ENCODE peak calls at places on chromosome X, in four cellular contexts. Z is AG09309, N is foreskin fibroblast, F is choroid plexus epithelial cell. B is an unnamed sample.
A peak's percentile ranks its signal among the peaks of the same experiment; 100 is the strongest.

GRCh38 chrX:38627683-38628082 is 66.3 kb downstream of the TSPAN7 start:
- DNase-seq in Z (no peak), N (peak; percentile 0), F (peak; percentile 37), B (no peak)

GRCh38 chrX:68440438-68440837 is 7.1 kb upstream of the OPHN1 start:
- DNase-seq in Z (no peak), N (no peak), F (no peak), B (no peak)

GRCh38 chrX:36583674-36584073 is 424.5 kb upstream of the FAM47C start:
- DNase-seq in Z (no peak), N (no peak), F (no peak), B (no peak)

GRCh38 chrX:65871671-65872311 is 168.1 kb downstream of the VSIG4 start:
- DNase-seq in Z (no peak), N (no peak), F (no peak), B (no peak)

GRCh38 chrX:49171752-49172279 is at the start of gene PLP2:
- DNase-seq in Z (no peak), N (no peak), F (peak; percentile 51), B (no peak)

GRCh38 chrX:19747672-19748610 is 139.5 kb downstream of the SH3KBP1 start:
- DNase-seq in Z (no peak), N (no peak), F (no peak), B (peak; percentile 61)

GRCh38 chrX:152898442-152898841 is 575 bp downstream of the ZNF185 start:
- DNase-seq in Z (no peak), N (no peak), F (no peak), B (no peak)

GRCh38 chrX:124346064-124346876 is at the start of gene SH2D1A:
- DNase-seq in Z (no peak), N (no peak), F (no peak), B (no peak)

GRCh38 chrX:41317487-41318208 is 16.3 kb upstream of the DDX3X start:
- DNase-seq in Z (peak; percentile 62), N (no peak), F (peak; percentile 41), B (no peak)

GRCh38 chrX:71095971-71096701 is 485 bp downstream of the FOXO4 start:
- DNase-seq in Z (no peak), N (peak; percentile 24), F (no peak), B (no peak)

GRCh38 chrX:13768939-13769338 is 34.4 kb downstream of the OFD1 start:
- DNase-seq in Z (no peak), N (no peak), F (no peak), B (no peak)

GRCh38 chrX:56728752-56729151 is 291 bp upstream of the NBDY start:
- DNase-seq in Z (no peak), N (peak; percentile 14), F (peak; percentile 34), B (no peak)

GRCh38 chrX:118420462-118420861 is 74.6 kb downstream of the WDR44 start:
- DNase-seq in Z (no peak), N (no peak), F (peak; percentile 89), B (no peak)

DNA sequence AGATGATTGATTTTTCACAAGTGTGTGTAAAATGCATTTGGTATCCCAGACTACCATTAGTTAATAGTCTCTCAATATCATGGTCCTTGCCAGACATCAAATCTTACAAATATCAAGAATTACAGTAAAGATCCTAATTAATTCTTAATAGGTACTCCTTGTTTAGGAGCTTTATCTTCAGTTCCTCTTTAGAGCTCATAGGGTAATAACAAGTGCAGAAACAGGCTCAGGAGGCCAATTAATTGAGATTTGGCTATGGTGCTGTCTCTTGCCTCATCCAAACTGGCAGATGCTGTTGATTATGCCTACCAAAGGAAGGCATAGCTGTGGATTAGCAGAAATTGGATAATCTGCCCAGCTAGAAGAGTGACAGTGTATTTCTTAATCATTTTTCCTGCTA is 6.9 kb downstream of the MTMR1 start:
- DNase-seq in Z (no peak), N (no peak), F (no peak), B (no peak)
- H3K4me3 ChIP-seq in Z (no peak overlapping the region), N (no peak overlapping the region), F (no peak overlapping the region), B (no peak overlapping the region)

GRCh38 chrX:134758652-134759051 is 100.4 kb upstream of the PLAC1 start:
- DNase-seq in Z (no peak), N (no peak), F (no peak), B (no peak)

GRCh38 chrX:134761788-134762187 is 103.5 kb upstream of the PLAC1 start:
- DNase-seq in Z (no peak), N (no peak), F (peak; percentile 50), B (no peak)

GRCh38 chrX:134760671-134761070 is 102.4 kb upstream of the PLAC1 start:
- DNase-seq in Z (no peak), N (no peak), F (no peak), B (no peak)

GRCh38 chrX:134764202-134764785 is 106.0 kb upstream of the PLAC1 start:
- DNase-seq in Z (no peak), N (no peak), F (peak; percentile 60), B (peak; percentile 10)
- H3K4me3 ChIP-seq in Z (no peak overlapping the region), N (no peak overlapping the region), F (no peak overlapping the region), B (no peak overlapping the region)

GRCh38 chrX:139063364-139063763 is 351.8 kb upstream of the FGF13 start:
- DNase-seq in Z (no peak), N (no peak), F (no peak), B (no peak)

DNA sequence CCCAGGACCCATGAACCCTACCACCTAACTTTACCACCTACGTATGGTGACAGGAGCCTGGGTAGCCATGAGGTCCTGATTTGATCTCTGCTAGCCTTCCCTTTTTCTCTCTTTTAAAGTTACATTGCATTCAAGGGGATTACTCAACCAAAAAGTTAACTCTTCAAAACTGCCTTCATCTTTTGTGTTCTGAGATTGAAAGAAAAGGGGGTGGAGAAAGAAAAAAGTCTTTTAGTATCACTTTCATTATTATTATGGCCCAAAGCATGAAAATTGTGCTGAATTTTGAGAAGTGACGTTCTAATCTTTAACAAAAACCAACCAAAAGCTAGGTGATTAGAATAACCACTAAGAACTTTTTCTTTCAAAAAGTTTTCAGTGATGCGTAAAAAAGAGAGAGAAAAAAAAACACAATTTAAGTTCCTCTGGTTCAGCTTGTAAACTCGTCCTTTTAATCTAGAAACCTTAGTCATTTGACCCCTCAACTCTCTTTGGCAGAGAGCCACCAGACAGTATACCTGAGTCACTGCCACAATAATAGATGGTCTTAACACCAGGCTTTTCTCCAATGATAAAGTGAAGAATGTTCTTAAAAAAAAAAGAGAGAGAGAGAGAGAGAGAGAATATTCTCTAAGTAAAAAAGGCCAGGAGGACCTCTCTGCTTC is 347.4 kb upstream of the FGF13 start:
- DNase-seq in Z (no peak), N (peak; percentile 1), F (no peak), B (no peak)
- H3K4me3 ChIP-seq in Z (no peak overlapping the region), N (no peak overlapping the region), F (no peak overlapping the region), B (no peak overlapping the region)

GRCh38 chrX:12614266-12614665 is 176.9 kb upstream of the PRPS2 start:
- DNase-seq in Z (no peak), N (no peak), F (no peak), B (no peak)
- H3K4me3 ChIP-seq in Z (no peak overlapping the region), N (no peak overlapping the region), F (no peak overlapping the region), B (no peak overlapping the region)

GRCh38 chrX:134673123-134673522 is 14.9 kb upstream of the PLAC1 start:
- DNase-seq in Z (no peak), N (no peak), F (no peak), B (no peak)

GRCh38 chrX:134671207-134671750 is 13.0 kb upstream of the PLAC1 start:
- DNase-seq in Z (no peak), N (no peak), F (no peak), B (no peak)

GRCh38 chrX:134672101-134672500 is 13.8 kb upstream of the PLAC1 start:
- DNase-seq in Z (no peak), N (no peak), F (no peak), B (no peak)

GRCh38 chrX:134670241-134670811 is 12.1 kb upstream of the PLAC1 start:
- DNase-seq in Z (no peak), N (peak; percentile 49), F (peak; percentile 69), B (no peak)

DNA sequence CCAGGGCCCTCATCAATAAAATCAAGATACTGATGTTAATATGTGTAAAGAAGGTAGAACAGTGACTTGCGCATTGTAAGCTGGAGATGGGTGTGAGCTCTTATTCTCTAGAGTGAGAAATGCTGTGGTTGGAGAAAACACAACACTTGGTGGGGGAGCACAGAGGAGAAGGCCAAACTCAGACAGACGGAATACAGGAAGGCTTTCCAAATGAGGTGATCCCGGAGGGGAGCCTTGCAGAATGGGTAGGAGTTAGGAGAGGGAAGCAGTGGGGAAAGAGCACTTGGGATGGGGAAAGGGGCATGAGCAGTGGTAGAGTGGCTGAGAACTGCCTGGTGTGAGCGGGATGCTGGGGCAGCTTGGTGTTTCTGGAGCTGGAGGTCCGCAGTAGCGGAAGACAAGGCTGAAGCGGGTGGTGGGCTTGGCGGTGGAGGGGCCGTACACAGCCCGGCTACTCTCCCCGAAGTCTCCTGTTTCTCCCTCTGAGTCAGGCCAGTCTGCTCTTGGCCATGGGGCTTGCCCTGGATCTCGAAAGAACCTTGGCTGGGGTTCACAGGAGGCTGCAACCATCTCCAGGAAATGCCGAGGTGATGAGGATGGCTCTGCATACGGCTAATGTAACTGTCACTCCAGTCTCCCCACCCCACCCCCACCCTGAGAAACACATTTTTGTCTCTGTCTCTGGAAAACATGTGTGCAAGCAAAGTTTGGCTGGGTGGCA is 11.3 kb upstream of the PLAC1 start:
- DNase-seq in Z (peak; percentile 63), N (peak; percentile 90), F (peak; percentile 85), B (no peak)
- H3K4me3 ChIP-seq in Z (no peak overlapping the region), N (peak overlapping the region; percentile 15), F (no peak overlapping the region), B (no peak overlapping the region)

GRCh38 chrX:8749697-8750096 is 17.8 kb upstream of the ANOS1 start:
- DNase-seq in Z (no peak), N (no peak), F (no peak), B (no peak)
- H3K4me3 ChIP-seq in Z (no peak overlapping the region), N (no peak overlapping the region), F (no peak overlapping the region), B (no peak overlapping the region)

GRCh38 chrX:129779086-129779672 is 570 bp upstream of the SASH3 start:
- DNase-seq in Z (no peak), N (no peak), F (no peak), B (no peak)

GRCh38 chrX:129779747-129780146 is at the start of gene SASH3:
- DNase-seq in Z (no peak), N (no peak), F (no peak), B (peak; percentile 56)

GRCh38 chrX:129780441-129781105 is 824 bp downstream of the SASH3 start:
- DNase-seq in Z (no peak), N (no peak), F (no peak), B (no peak)

GRCh38 chrX:129773649-129774458 is 5.9 kb upstream of the SASH3 start:
- DNase-seq in Z (no peak), N (no peak), F (no peak), B (no peak)

DNA sequence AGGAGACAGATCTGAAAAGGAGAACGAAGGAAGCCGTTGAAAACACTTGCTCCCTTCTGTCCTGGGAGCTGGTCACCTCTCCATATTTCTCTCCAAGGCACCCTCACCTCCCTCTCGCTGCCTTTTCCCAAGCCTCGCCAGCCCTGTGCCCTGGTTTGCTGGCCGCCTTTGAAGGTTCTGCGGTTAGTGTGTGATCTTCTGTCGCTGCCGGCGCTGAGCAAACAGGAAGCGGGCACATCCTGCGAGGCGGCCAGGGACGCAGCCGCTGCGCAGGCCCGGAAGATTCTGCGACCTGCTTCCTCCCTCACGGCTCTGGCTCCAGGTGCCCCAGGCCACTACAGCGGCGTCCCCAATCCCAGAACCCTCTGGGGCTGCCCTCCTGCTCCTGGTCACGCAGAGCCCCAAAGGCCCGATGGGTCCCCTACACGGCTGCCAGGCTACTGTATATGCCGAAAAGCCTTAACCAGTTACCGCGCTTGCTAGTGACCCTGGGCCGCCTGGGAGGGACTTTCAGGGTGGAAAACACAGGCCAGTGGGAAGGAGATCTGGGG is 2.5 kb upstream of the SASH3 start:
- DNase-seq in Z (no peak), N (no peak), F (no peak), B (no peak)
- H3K4me3 ChIP-seq in Z (no peak overlapping the region), N (no peak overlapping the region), F (no peak overlapping the region), B (peak overlapping the region; percentile 55)

GRCh38 chrX:24023538-24023937 is 3.4 kb downstream of the KLHL15 start:
- DNase-seq in Z (no peak), N (no peak), F (no peak), B (no peak)
- H3K4me3 ChIP-seq in Z (peak overlapping the region; percentile 29), N (peak overlapping the region; percentile 75), F (peak overlapping the region; percentile 72), B (peak overlapping the region; percentile 87)

B was measured in GM12864.